ENCODE peak calls at places on chromosomes 2 and 18, in nine cellular contexts. T, C, A, N, W, I, M, H and Q are unnamed samples. For H3K4me1, the result is how much of the 10 kb centered on the place peaks cover.

GRCh38 chr18:77000527-77000926 is 132.1 kb downstream of the MBP start:
- DNase-seq in T (peak), C (peak), A (peak), N (peak), W (peak), I (peak), M (no peak), H (peak), Q (peak)

GRCh38 chr2:43609304-43609883 is 13.6 kb upstream of the THADA start:
- DNase-seq in T (peak), C (no peak), A (peak), N (peak), W (no peak), I (peak), M (no peak), H (no peak), Q (peak)

GRCh38 chr2:230226090-230226551 is 585 bp downstream of the SP140 start:
- DNase-seq in T (peak), C (no peak), A (no peak), N (no peak), W (no peak), I (no peak), M (no peak), H (no peak), Q (no peak)

GRCh38 chr2:141728142-141728541 is 402.7 kb downstream of the LRP1B start:
- DNase-seq in T (no peak), C (no peak), A (no peak), N (no peak), W (no peak), I (no peak), M (no peak), H (no peak), Q (no peak)

GRCh38 chr18:8705280-8705940 is at the start of gene MTCL1:
- DNase-seq in T (peak), C (peak), A (peak), N (peak), W (peak), I (no peak), M (peak), H (no peak), Q (peak)

GRCh38 chr2:212863185-212863588 is 288.2 kb downstream of the IKZF2 start:
- DNase-seq in T (peak), C (no peak), A (peak), N (peak), W (peak), I (no peak), M (no peak), H (no peak), Q (no peak)

GRCh38 chr18:55345103-55345950 is 242.7 kb downstream of the TCF4 start:
- DNase-seq in T (no peak), C (no peak), A (no peak), N (no peak), W (no peak), I (no peak), M (no peak), H (no peak), Q (no peak)

GRCh38 chr18:75698861-75699260 is 271.4 kb upstream of the SMIM21 start:
- DNase-seq in T (no peak), C (no peak), A (no peak), N (no peak), W (no peak), I (no peak), M (no peak), H (no peak), Q (no peak)

GRCh38 chr18:78798402-78799175 is 181.0 kb upstream of the SALL3 start:
- DNase-seq in T (no peak), C (no peak), A (no peak), N (no peak), W (peak), I (no peak), M (peak), H (no peak), Q (no peak)

GRCh38 chr18:49814147-49814499 is 790 bp upstream of the ACAA2 start:
- DNase-seq in T (no peak), C (no peak), A (peak), N (peak), W (no peak), I (no peak), M (no peak), H (no peak), Q (no peak)

GRCh38 chr2:160358051-160358450 is 135.6 kb downstream of the RBMS1 start:
- DNase-seq in T (no peak), C (no peak), A (no peak), N (peak), W (no peak), I (no peak), M (no peak), H (no peak), Q (no peak)

GRCh38 chr2:55056024-55056521 is 5.8 kb upstream of the RTN4 start:
- DNase-seq in T (no peak), C (no peak), A (peak), N (no peak), W (no peak), I (no peak), M (no peak), H (no peak), Q (no peak)

GRCh38 chr2:158953926-158954763 is 14.3 kb upstream of the TANC1 start:
- DNase-seq in T (no peak), C (peak), A (peak), N (peak), W (no peak), I (no peak), M (peak), H (peak), Q (peak)

GRCh38 chr2:96241901-96242611 is 23.7 kb downstream of the TMEM127 start:
- DNase-seq in T (peak), C (no peak), A (peak), N (peak), W (peak), I (no peak), M (no peak), H (no peak), Q (no peak)

GRCh38 chr2:235659767-235660322 is 166.0 kb downstream of the AGAP1 start:
- DNase-seq in T (no peak), C (no peak), A (peak), N (peak), W (no peak), I (no peak), M (no peak), H (peak), Q (no peak)

GRCh38 chr2:37671816-37672103 is 318 bp upstream of the CDC42EP3 start:
- DNase-seq in T (no peak), C (no peak), A (no peak), N (no peak), W (no peak), I (no peak), M (no peak), H (no peak), Q (no peak)

GRCh38 chr2:189995679-189996078 is 66.8 kb downstream of the MSTN start:
- DNase-seq in T (no peak), C (no peak), A (no peak), N (no peak), W (no peak), I (no peak), M (no peak), H (no peak), Q (no peak)

GRCh38 chr18:8501044-8501443 is 108.2 kb upstream of the RAB12 start:
- DNase-seq in T (no peak), C (no peak), A (no peak), N (no peak), W (no peak), I (no peak), M (no peak), H (no peak), Q (no peak)

GRCh38 chr2:107313316-107313715 is 427.3 kb upstream of the ST6GAL2 start:
- DNase-seq in T (no peak), C (no peak), A (no peak), N (no peak), W (no peak), I (no peak), M (no peak), H (no peak), Q (no peak)

GRCh38 chr18:44917184-44917864 is 236.6 kb downstream of the SETBP1 start:
- DNase-seq in T (no peak), C (no peak), A (no peak), N (no peak), W (no peak), I (no peak), M (no peak), H (no peak), Q (no peak)

GRCh38 chr2:234670052-234670451 is 173.2 kb upstream of the ARL4C start:
- DNase-seq in T (no peak), C (no peak), A (no peak), N (peak), W (no peak), I (no peak), M (no peak), H (no peak), Q (no peak)

GRCh38 chr2:16487686-16488085 is 177.9 kb downstream of the CYRIA start:
- DNase-seq in T (no peak), C (no peak), A (peak), N (peak), W (no peak), I (no peak), M (no peak), H (no peak), Q (no peak)

GRCh38 chr2:171630812-171631626 is 56.2 kb upstream of the DYNC1I2 start:
- DNase-seq in T (peak), C (no peak), A (no peak), N (no peak), W (no peak), I (no peak), M (no peak), H (no peak), Q (no peak)

GRCh38 chr2:74513605-74514367 is 464 bp upstream of the TLX2 start:
- DNase-seq in T (no peak), C (peak), A (no peak), N (no peak), W (peak), I (no peak), M (no peak), H (no peak), Q (no peak)

GRCh38 chr2:71558300-71559051 is 105.1 kb downstream of the DYSF start:
- DNase-seq in T (no peak), C (no peak), A (no peak), N (no peak), W (peak), I (no peak), M (peak), H (no peak), Q (no peak)

GRCh38 chr2:46978696-46979095 is 63.1 kb upstream of the MCFD2 start:
- DNase-seq in T (no peak), C (no peak), A (no peak), N (no peak), W (no peak), I (no peak), M (no peak), H (no peak), Q (no peak)

GRCh38 chr2:43426305-43427031 is 169.4 kb downstream of the THADA start:
- DNase-seq in T (peak), C (no peak), A (peak), N (peak), W (peak), I (no peak), M (peak), H (no peak), Q (peak)

GRCh38 chr2:150938586-150938985 is 323.1 kb downstream of the RBM43 start:
- DNase-seq in T (no peak), C (no peak), A (no peak), N (no peak), W (no peak), I (no peak), M (no peak), H (no peak), Q (no peak)

GRCh38 chr2:190578158-190579057 is 43.9 kb upstream of the NEMP2 start:
- DNase-seq in T (no peak), C (no peak), A (no peak), N (peak), W (no peak), I (no peak), M (no peak), H (peak), Q (peak)

GRCh38 chr2:115386465-115386864 is 944.0 kb downstream of the DPP10 start:
- DNase-seq in T (no peak), C (no peak), A (no peak), N (no peak), W (no peak), I (no peak), M (no peak), H (no peak), Q (no peak)

GRCh38 chr2:192969055-192969454 is 774.3 kb upstream of the TMEFF2 start:
- DNase-seq in T (no peak), C (no peak), A (no peak), N (no peak), W (no peak), I (no peak), M (no peak), H (no peak), Q (no peak)

GRCh38 chr18:76699923-76700322 is 122.4 kb upstream of the ZNF236 start:
- DNase-seq in T (no peak), C (no peak), A (no peak), N (no peak), W (no peak), I (no peak), M (no peak), H (no peak), Q (no peak)

GRCh38 chr2:3108105-3108504 is 269.5 kb downstream of the EIPR1 start:
- DNase-seq in T (no peak), C (no peak), A (no peak), N (no peak), W (peak), I (no peak), M (peak), H (no peak), Q (no peak)

DNA sequence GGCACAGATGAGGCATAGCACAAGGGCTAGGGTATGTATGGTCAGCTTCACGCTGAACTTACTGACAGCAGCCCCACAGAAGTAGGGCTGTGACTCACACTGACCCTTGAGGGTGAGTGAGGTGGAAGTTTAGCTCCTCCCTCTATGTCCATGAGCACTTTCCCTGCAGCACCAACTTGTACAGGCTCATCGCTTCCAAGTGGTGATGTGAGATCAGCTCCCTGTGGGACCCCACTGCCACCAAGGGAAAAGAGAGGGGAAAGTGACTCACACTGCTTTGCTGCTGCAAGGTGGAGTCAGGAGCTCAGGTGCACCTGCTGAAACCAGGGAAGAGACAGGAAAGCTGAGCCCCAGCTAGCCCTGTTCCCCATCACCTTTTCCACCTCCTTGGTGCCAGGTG is 91.5 kb downstream of the TEX51 start:
- DNase-seq in T (no peak), C (no peak), A (no peak), N (no peak), W (no peak), I (no peak), M (no peak), H (no peak), Q (no peak)
- H3K4me3 ChIP-seq in T (no peak), C (no peak), A (no peak), N (no peak), W (no peak), I (no peak), M (no peak), H (no peak), Q (no peak)

GRCh38 chr2:39139511-39140237 is 18.8 kb upstream of the SOS1 start:
- DNase-seq in T (no peak), C (no peak), A (no peak), N (no peak), W (no peak), I (no peak), M (no peak), H (no peak), Q (no peak)

GRCh38 chr2:39141346-39142011 is 20.6 kb upstream of the SOS1 start:
- DNase-seq in T (peak), C (no peak), A (no peak), N (no peak), W (no peak), I (no peak), M (no peak), H (no peak), Q (no peak)

GRCh38 chr2:39140322-39140847 is 19.5 kb upstream of the SOS1 start:
- DNase-seq in T (no peak), C (no peak), A (no peak), N (no peak), W (no peak), I (no peak), M (no peak), H (no peak), Q (no peak)

GRCh38 chr2:39142904-39143617 is 22.2 kb upstream of the SOS1 start:
- DNase-seq in T (no peak), C (no peak), A (no peak), N (no peak), W (no peak), I (no peak), M (no peak), H (no peak), Q (no peak)

DNA sequence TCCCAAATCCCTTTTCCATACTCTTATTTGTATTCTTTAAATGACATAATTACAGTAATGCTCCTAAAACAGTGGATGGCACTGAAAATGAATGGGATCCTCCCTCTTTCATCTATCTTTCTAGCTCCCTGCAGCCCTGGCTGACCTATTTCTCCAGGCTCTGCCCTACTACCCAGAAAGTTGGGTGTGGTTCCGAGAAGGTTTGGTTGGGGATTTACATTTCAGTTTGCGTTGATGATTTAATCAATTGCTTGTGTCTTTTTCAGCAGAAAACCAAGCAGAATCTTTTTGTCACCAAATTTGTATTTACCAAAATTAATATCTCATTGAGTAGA is 21.1 kb upstream of the SOS1 start:
- DNase-seq in T (no peak), C (no peak), A (no peak), N (no peak), W (no peak), I (no peak), M (no peak), H (no peak), Q (no peak)
- H3K4me1 ChIP-seq in T (under half), C (under half), A (under half), N (under half), W (under half), I (under half), M (under half), H (under half), Q (under half)

GRCh38 chr2:222979484-222979883 is 72.5 kb upstream of the KCNE4 start:
- DNase-seq in T (no peak), C (no peak), A (no peak), N (no peak), W (no peak), I (no peak), M (no peak), H (no peak), Q (no peak)

GRCh38 chr2:222978850-222979249 is 73.1 kb upstream of the KCNE4 start:
- DNase-seq in T (no peak), C (no peak), A (no peak), N (no peak), W (no peak), I (no peak), M (no peak), H (no peak), Q (no peak)

GRCh38 chr2:222982909-222983265 is 69.1 kb upstream of the KCNE4 start:
- DNase-seq in T (no peak), C (no peak), A (no peak), N (no peak), W (no peak), I (no peak), M (no peak), H (no peak), Q (no peak)

GRCh38 chr2:222977121-222977520 is 74.9 kb upstream of the KCNE4 start:
- DNase-seq in T (no peak), C (no peak), A (no peak), N (no peak), W (no peak), I (no peak), M (no peak), H (no peak), Q (no peak)

DNA sequence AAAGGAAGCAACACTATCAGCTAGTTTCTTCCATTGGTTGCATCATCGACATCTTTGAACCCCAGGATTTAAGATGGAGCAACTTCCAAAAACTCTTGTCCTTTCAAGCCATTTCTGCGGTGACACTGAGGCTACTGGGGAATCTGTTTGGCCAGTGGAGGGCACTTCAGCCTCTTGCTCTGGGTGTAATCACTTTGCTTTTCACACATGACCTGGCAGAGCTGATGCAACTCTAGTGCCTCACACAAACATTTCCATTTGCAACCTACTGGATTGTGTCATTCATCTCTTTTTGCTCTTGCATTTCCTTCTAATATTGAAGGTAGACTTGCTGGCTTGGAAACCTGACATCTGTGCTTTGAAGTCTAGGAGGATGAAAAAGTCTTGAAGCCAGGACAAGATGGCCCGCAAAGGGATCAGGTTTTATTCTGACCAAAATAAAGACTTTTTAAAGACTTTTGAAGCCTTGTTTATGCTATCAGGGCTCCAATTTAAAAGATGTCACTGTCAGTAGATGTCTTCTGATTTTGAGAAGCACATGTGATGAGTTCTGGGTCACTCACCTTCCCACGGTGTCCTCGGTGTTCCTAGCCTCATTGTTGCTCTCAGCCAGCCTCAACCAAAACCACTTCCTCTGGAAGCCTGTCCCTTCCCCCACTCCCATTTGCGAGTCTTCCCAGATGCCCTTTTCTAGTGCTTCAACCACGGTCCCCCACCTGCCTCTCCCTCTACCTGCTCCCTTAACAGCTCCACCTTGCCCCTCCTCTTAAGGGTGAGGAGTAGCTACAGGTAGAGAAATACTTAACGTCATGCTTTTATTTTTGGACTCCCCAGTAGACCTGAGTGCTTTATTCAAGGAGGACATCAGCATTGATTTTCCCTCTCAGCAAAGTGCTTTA is 69.7 kb upstream of the KCNE4 start:
- DNase-seq in T (peak), C (no peak), A (peak), N (peak), W (no peak), I (peak), M (no peak), H (peak), Q (peak)
- TF ChIP-seq CTCF in T (peak), C (no peak), A (peak), N (peak), W (peak), I (peak), M (peak), H (no peak), Q (no peak)

DNA sequence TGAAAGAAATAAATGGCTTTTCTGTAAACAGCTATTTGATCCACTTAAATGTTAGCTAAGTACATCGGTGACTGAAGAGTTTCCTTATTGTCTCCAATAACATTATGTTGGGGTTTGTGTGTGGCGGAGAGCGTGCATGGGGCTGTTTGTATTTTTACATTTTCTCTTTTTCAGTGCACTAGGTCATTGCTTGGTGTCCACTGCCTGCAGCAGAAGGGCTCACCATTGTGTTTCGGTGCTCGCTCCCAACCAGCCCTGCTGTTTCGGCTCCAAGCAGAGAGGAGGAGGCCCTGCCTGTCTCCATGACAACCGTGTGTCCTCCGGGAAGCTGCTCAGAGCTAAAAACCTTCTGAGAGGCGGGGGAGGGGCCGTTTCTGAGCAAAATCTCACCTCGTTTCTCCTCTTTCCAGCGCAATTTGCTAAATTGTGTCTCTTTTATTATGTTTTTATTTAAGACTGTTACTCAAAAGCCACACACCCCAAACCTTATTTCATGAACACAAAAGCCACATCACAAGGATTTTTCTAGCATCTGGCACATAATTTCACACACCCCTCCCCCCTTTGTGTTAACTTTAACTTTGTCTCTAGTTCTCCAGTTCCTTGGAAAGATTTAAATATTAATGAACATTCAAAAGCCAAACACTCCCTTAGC is 112.8 kb upstream of the SLC38A11 start:
- DNase-seq in T (no peak), C (peak), A (peak), N (no peak), W (no peak), I (no peak), M (no peak), H (peak), Q (no peak)
- H3K4me3 ChIP-seq in T (no peak), C (no peak), A (no peak), N (no peak), W (no peak), I (peak), M (peak), H (no peak), Q (no peak)

GRCh38 chr18:31245820-31246219 is 72.1 kb upstream of the DSG1 start:
- DNase-seq in T (no peak), C (no peak), A (no peak), N (peak), W (no peak), I (no peak), M (no peak), H (no peak), Q (no peak)
- H3K4me1 ChIP-seq in T (under half), C (under half), A (under half), N (half or more), W (under half), I (under half), M (half or more), H (under half), Q (under half)